ENCODE peak calls at places on chromosome 3, in eight cellular contexts. I is BJ, O is WTC11, T is GM13977, K is heart left ventricle, A is fibroblast of lung, D is breast epithelium, U is transverse colon. E is an unnamed sample.

GRCh38 chr3:32432711-32433530 is 41.3 kb downstream of the CMTM7 start:
- DNase-seq in U (no peak), T (peak), D (no peak), O (no peak), A (no peak), K (no peak), I (no peak), E (no peak)

GRCh38 chr3:194489736-194490612 is 3.2 kb upstream of the ATP13A3 start:
- DNase-seq in I (no peak), T (peak), O (no peak), U (no peak), D (no peak), K (no peak), A (peak), E (no peak)

GRCh38 chr3:127589600-127590281 is 792 bp downstream of the TPRA1 start:
- DNase-seq in D (no peak), T (no peak), U (peak), A (no peak), O (peak), K (peak), I (no peak), E (peak)

GRCh38 chr3:45366305-45366704 is 22.1 kb upstream of the LARS2 start:
- DNase-seq in O (no peak), K (no peak), T (no peak), I (no peak), D (no peak), A (no peak), U (peak), E (no peak)

GRCh38 chr3:127531821-127532220 is 58.7 kb downstream of the TPRA1 start:
- DNase-seq in K (no peak), T (no peak), D (no peak), U (no peak), A (no peak), O (no peak), I (no peak), E (no peak)

GRCh38 chr3:4670352-4670751 is 177.2 kb downstream of the ITPR1 start:
- DNase-seq in I (no peak), K (no peak), O (peak), D (no peak), T (peak), A (no peak), U (no peak), E (no peak)

GRCh38 chr3:115709931-115710330 is 86.6 kb downstream of the GAP43 start:
- DNase-seq in A (no peak), U (no peak), T (no peak), D (no peak), K (no peak), O (no peak), I (no peak), E (no peak)

GRCh38 chr3:100982710-100983109 is 10.5 kb downstream of the ABI3BP start:
- DNase-seq in A (peak), T (no peak), O (no peak), K (peak), D (no peak), U (peak), I (no peak), E (no peak)

GRCh38 chr3:13015286-13016082 is 57.7 kb downstream of the IQSEC1 start:
- DNase-seq in T (no peak), I (no peak), D (peak), U (peak), K (peak), A (no peak), O (no peak), E (no peak)

GRCh38 chr3:37346227-37347005 is 172.0 kb upstream of the LRRFIP2 start:
- DNase-seq in T (no peak), D (no peak), I (no peak), O (no peak), U (no peak), K (no peak), A (no peak), E (no peak)

GRCh38 chr3:50588759-50589433 is 19.6 kb downstream of the HEMK1 start:
- DNase-seq in K (no peak), I (no peak), O (no peak), T (no peak), A (peak), U (no peak), D (no peak), E (no peak)

GRCh38 chr3:25751691-25752090 is 31.6 kb downstream of the NGLY1 start:
- DNase-seq in T (no peak), O (no peak), I (no peak), U (no peak), D (no peak), K (no peak), A (no peak), E (no peak)

GRCh38 chr3:23671901-23672589 is 133.7 kb upstream of the UBE2E1 start:
- DNase-seq in O (peak), I (no peak), T (no peak), A (peak), K (peak), D (no peak), U (peak), E (no peak)

GRCh38 chr3:40524571-40525285 is at the start of gene ZNF621:
- DNase-seq in T (peak), I (peak), A (peak), O (peak), D (peak), K (peak), U (peak), E (peak)
- TF ChIP-seq CTCF in T (no peak), I (no peak), A (no peak), O (no peak), D (no peak), K (no peak), U (no peak), E (no peak)

GRCh38 chr3:125140817-125141595 is 71.5 kb downstream of the SLC12A8 start:
- DNase-seq in K (peak), T (peak), I (no peak), O (no peak), D (no peak), U (no peak), A (peak), E (no peak)

GRCh38 chr3:125140011-125140813 is 72.3 kb downstream of the SLC12A8 start:
- DNase-seq in T (no peak), A (peak), U (no peak), D (no peak), K (no peak), O (no peak), I (peak), E (no peak)

GRCh38 chr3:125142418-125142778 is 70.2 kb downstream of the SLC12A8 start:
- DNase-seq in U (no peak), T (no peak), O (no peak), I (no peak), D (no peak), K (no peak), A (no peak), E (no peak)

GRCh38 chr3:125143538-125143937 is 69.0 kb downstream of the SLC12A8 start:
- DNase-seq in K (peak), D (no peak), O (no peak), U (no peak), A (no peak), T (no peak), I (no peak), E (no peak)

DNA sequence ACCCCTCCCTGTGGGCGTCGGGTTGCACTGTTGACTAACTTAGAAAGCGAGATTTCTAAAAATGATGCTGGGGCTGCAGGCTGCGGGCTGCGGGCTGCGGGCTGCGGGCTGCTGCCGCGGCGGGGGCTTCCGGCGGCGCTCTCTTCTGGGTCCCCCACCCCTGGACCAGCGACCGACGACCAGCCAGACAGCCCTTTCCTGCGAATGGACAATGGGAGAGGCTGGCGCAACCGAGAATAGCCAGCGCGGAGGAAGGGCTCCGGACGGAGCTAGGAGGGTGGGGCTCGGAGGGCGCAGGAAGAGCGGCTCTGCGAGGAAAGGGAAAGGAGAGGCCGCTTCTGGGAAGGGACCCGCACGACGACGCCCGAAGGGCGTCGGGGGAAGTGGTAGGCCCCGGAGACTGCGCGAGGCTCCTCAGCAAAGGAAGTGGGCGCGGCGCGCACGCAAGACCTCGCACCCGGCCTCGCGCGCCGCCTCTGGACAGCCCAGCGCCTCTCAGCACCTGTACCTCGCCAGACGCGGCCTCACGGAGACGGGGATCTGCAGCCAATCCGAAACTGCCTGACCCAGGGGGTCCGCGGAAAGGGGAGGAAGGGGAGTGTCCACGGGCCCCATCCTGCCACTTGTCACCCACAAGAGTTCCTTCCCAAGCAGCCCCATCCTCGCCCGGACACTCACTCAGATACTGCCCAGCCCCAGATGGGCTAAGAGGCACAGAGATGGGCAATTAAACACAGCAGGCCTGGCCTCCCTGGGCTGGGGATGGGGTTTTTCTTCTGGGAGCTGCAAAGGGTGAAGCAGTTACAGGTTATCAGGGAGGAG is 70.7 kb downstream of the SLC12A8 start:
- DNase-seq in A (peak), T (peak), O (peak), K (peak), I (no peak), U (peak), D (peak), E (peak)
- TF ChIP-seq CTCF in A (peak), T (peak), O (no peak), K (peak), I (peak), U (peak), D (peak), E (peak)

DNA sequence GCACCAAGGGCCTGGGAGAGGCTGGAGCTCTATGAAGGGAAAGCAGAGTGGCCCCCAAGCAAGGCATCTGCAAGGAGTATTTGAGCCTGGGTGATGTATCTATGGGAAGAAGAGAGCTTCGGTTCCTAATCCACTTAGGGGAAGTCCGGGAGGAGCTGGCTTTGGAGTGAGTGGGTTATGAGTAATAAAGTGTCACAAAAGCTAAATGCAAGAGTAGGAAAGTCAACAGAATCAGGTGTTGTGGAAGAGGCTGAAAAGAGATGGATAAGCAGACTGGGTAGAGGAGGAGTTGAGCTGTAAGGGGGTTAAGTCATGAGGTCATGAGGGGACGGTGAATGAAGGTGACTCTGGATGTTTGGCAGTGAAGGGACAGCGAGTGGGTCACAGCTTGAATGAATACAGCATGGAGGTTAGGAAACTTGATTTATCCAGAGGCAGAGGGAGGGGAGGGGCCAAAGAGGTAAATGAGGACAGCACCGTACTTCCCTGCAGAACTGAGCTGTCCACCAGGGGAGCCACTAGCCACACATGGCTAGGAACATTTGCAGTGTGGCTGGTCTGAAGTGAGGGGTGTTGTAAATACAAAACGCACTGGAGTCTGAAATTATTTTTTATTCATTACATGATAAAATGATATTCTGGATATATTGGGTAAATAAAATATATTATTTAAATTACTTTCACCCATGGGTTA is 83.3 kb downstream of the ADCY5 start:
- DNase-seq in U (no peak), I (no peak), A (no peak), O (peak), D (no peak), K (no peak), T (no peak), E (peak)
- TF ChIP-seq CTCF in U (peak), I (peak), A (peak), O (peak), D (peak), K (peak), T (no peak), E (peak)

GRCh38 chr3:54830658-54831057 is 97.2 kb downstream of the LRTM1 start:
- DNase-seq in T (peak), A (no peak), I (no peak), D (no peak), K (no peak), U (no peak), O (peak), E (peak)
- TF ChIP-seq CTCF in T (peak), A (peak), I (peak), D (no peak), K (peak), U (peak), O (peak), E (peak)

GRCh38 chr3:77042892-77043291 is 3.0 kb downstream of the ROBO2 start:
- DNase-seq in I (no peak), D (no peak), U (no peak), K (no peak), O (no peak), T (no peak), A (no peak), E (no peak)
- TF ChIP-seq CTCF in I (peak), D (no peak), U (no peak), K (no peak), O (no peak), T (no peak), A (peak), E (peak)

GRCh38 chr3:172157566-172158258 is 118.3 kb downstream of the FNDC3B start:
- DNase-seq in A (no peak), K (no peak), I (no peak), T (no peak), O (no peak), U (no peak), D (no peak), E (no peak)

GRCh38 chr3:172154768-172155649 is 115.6 kb downstream of the FNDC3B start:
- DNase-seq in K (no peak), T (peak), O (no peak), A (no peak), I (no peak), D (no peak), U (peak), E (no peak)

GRCh38 chr3:172156309-172156998 is 117.1 kb downstream of the FNDC3B start:
- DNase-seq in A (no peak), D (peak), U (no peak), K (peak), T (no peak), I (no peak), O (peak), E (no peak)

GRCh38 chr3:172153335-172153861 is 114.0 kb downstream of the FNDC3B start:
- DNase-seq in T (no peak), U (peak), A (peak), K (peak), O (no peak), I (peak), D (peak), E (peak)

DNA sequence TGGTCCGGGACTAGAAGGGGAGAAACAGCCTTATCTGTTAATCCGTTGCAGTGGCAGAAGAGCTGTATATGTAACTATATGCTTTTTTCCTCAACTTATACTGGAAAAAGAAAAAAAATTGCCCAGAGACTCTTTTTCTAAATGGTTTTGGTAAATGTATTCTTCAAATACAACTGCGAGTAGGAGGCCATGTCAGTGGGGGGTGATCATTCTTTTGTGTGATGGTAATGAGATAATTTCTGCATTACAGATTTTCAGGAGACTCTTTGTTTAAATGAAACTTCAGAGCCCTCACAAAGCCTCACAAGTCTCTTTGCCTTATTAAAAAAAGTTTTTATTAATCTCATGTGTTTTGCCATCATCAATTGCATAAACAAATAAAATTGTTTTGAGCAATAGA is 116.5 kb downstream of the FNDC3B start:
- DNase-seq in K (no peak), D (no peak), U (no peak), I (no peak), T (no peak), O (no peak), A (peak), E (no peak)
- TF ChIP-seq CTCF in K (no peak), D (no peak), U (no peak), I (no peak), T (no peak), O (no peak), A (no peak), E (no peak)

DNA sequence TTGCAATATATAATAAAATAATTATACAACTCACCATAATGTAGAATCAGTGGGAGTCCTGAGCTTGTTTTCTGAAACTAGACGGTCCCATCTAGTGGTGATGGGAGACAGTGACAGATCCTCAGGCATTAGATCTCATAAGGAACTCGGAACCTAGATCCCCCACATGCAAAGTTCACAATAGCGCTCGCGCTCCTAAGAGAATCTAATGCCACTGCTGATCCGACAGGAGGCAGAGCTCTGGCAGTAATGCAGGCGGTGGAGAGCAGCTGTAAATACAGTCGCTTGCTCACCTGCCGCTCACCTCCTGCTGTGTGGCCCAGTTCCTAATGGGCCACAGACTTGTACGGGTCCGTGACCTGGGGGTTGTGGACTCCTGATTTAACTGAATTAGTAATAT is 87.8 kb downstream of the P3H2 start:
- DNase-seq in T (no peak), O (peak), U (no peak), K (no peak), I (no peak), A (no peak), D (no peak), E (no peak)
- TF ChIP-seq CTCF in T (no peak), O (no peak), U (no peak), K (no peak), I (no peak), A (no peak), D (no peak), E (no peak)

E was measured in neural crest cell.